ENCODE peak calls at places on chromosomes 2 and 18, in seven cellular contexts. One of them, this sample, is unnamed.
A peak's percentile ranks its signal among the peaks of the same experiment; 100 is the strongest.

GRCh38 chr2:19733951-19734425 is 167.8 kb downstream of the TTC32 start:
- DNase-seq in naive thymus-derived CD4-positive, alpha-beta T cell: no peak
- DNase-seq in upper lobe of right lung: no peak
- DNase-seq in K562: no peak
- DNase-seq in H9: no peak
- DNase-seq in spleen: no peak
- DNase-seq in aorta: no peak
- DNase-seq in this sample: no peak

GRCh38 chr2:6772366-6772710 is 93.4 kb downstream of the CMPK2 start:
- DNase-seq in upper lobe of right lung: no peak
- DNase-seq in naive thymus-derived CD4-positive, alpha-beta T cell: no peak
- DNase-seq in H9: peak; percentile 73
- DNase-seq in aorta: no peak
- DNase-seq in K562: no peak
- DNase-seq in spleen: no peak
- DNase-seq in this sample: no peak

GRCh38 chr2:120661551-120661950 is 74.1 kb upstream of the GLI2 start:
- DNase-seq in H9: peak; percentile 94
- DNase-seq in spleen: no peak
- DNase-seq in naive thymus-derived CD4-positive, alpha-beta T cell: no peak
- DNase-seq in upper lobe of right lung: no peak
- DNase-seq in K562: no peak
- DNase-seq in aorta: no peak
- DNase-seq in this sample: peak; percentile 75

GRCh38 chr2:32128636-32129035 is 37.0 kb upstream of the SLC30A6 start:
- DNase-seq in upper lobe of right lung: no peak
- DNase-seq in aorta: no peak
- DNase-seq in naive thymus-derived CD4-positive, alpha-beta T cell: no peak
- DNase-seq in H9: no peak
- DNase-seq in K562: no peak
- DNase-seq in spleen: no peak
- DNase-seq in this sample: no peak

GRCh38 chr2:188937228-188938220 is 36.6 kb upstream of the COL3A1 start:
- DNase-seq in naive thymus-derived CD4-positive, alpha-beta T cell: no peak
- DNase-seq in aorta: no peak
- DNase-seq in upper lobe of right lung: no peak
- DNase-seq in spleen: no peak
- DNase-seq in H9: no peak
- DNase-seq in K562: no peak
- DNase-seq in this sample: no peak

GRCh38 chr18:8480506-8481328 is 128.5 kb upstream of the RAB12 start:
- DNase-seq in K562: no peak
- DNase-seq in H9: peak; percentile 61
- DNase-seq in naive thymus-derived CD4-positive, alpha-beta T cell: no peak
- DNase-seq in aorta: no peak
- DNase-seq in upper lobe of right lung: no peak
- DNase-seq in spleen: no peak
- DNase-seq in this sample: no peak

GRCh38 chr18:55869965-55870585 is 282.1 kb upstream of the TCF4 start:
- DNase-seq in upper lobe of right lung: no peak
- DNase-seq in K562: no peak
- DNase-seq in aorta: peak; percentile 50
- DNase-seq in spleen: no peak
- DNase-seq in H9: no peak
- DNase-seq in naive thymus-derived CD4-positive, alpha-beta T cell: no peak
- DNase-seq in this sample: peak; percentile 77

GRCh38 chr2:242031481-242032019 is 162.0 kb downstream of the RTP5 start:
- DNase-seq in naive thymus-derived CD4-positive, alpha-beta T cell: peak; percentile 80
- DNase-seq in H9: peak; percentile 15
- DNase-seq in aorta: peak; percentile 21
- DNase-seq in K562: no peak
- DNase-seq in spleen: peak; percentile 76
- DNase-seq in upper lobe of right lung: peak; percentile 43
- DNase-seq in this sample: peak; percentile 49

GRCh38 chr2:125456851-125457250 is 1199.1 kb upstream of the GYPC start:
- DNase-seq in H9: no peak
- DNase-seq in aorta: no peak
- DNase-seq in upper lobe of right lung: no peak
- DNase-seq in K562: no peak
- DNase-seq in naive thymus-derived CD4-positive, alpha-beta T cell: no peak
- DNase-seq in spleen: no peak
- DNase-seq in this sample: no peak

GRCh38 chr2:207239754-207240494 is 74.2 kb upstream of the KLF7 start:
- DNase-seq in aorta: no peak
- DNase-seq in spleen: no peak
- DNase-seq in K562: no peak
- DNase-seq in H9: no peak
- DNase-seq in upper lobe of right lung: no peak
- DNase-seq in naive thymus-derived CD4-positive, alpha-beta T cell: no peak
- DNase-seq in this sample: no peak

GRCh38 chr2:196783431-196784094 is 15.9 kb downstream of the GTF3C3 start:
- DNase-seq in K562: no peak
- DNase-seq in H9: no peak
- DNase-seq in upper lobe of right lung: no peak
- DNase-seq in naive thymus-derived CD4-positive, alpha-beta T cell: no peak
- DNase-seq in spleen: no peak
- DNase-seq in aorta: no peak
- DNase-seq in this sample: no peak

GRCh38 chr2:207337234-207338219 is 171.8 kb upstream of the KLF7 start:
- DNase-seq in upper lobe of right lung: no peak
- DNase-seq in aorta: no peak
- DNase-seq in K562: peak; percentile 25
- DNase-seq in naive thymus-derived CD4-positive, alpha-beta T cell: no peak
- DNase-seq in spleen: no peak
- DNase-seq in H9: no peak
- DNase-seq in this sample: no peak

GRCh38 chr2:72992734-72993102 is 75.4 kb downstream of the EMX1 start:
- DNase-seq in K562: no peak
- DNase-seq in H9: no peak
- DNase-seq in upper lobe of right lung: peak; percentile 57
- DNase-seq in naive thymus-derived CD4-positive, alpha-beta T cell: no peak
- DNase-seq in aorta: peak; percentile 18
- DNase-seq in spleen: peak; percentile 70
- DNase-seq in this sample: peak; percentile 34

GRCh38 chr2:216918088-216918680 is 58.3 kb upstream of the TNP1 start:
- DNase-seq in upper lobe of right lung: no peak
- DNase-seq in spleen: no peak
- DNase-seq in aorta: no peak
- DNase-seq in naive thymus-derived CD4-positive, alpha-beta T cell: no peak
- DNase-seq in H9: no peak
- DNase-seq in K562: no peak
- DNase-seq in this sample: no peak

GRCh38 chr2:226334981-226335720 is 464.5 kb downstream of the IRS1 start:
- DNase-seq in naive thymus-derived CD4-positive, alpha-beta T cell: no peak
- DNase-seq in aorta: no peak
- DNase-seq in upper lobe of right lung: no peak
- DNase-seq in H9: no peak
- DNase-seq in spleen: no peak
- DNase-seq in K562: no peak
- DNase-seq in this sample: no peak

GRCh38 chr2:62687644-62688043 is 17.9 kb upstream of the EHBP1 start:
- DNase-seq in upper lobe of right lung: no peak
- DNase-seq in H9: no peak
- DNase-seq in spleen: no peak
- DNase-seq in K562: no peak
- DNase-seq in aorta: no peak
- DNase-seq in naive thymus-derived CD4-positive, alpha-beta T cell: no peak
- DNase-seq in this sample: no peak

GRCh38 chr2:150280255-150280654 is 207.2 kb downstream of the RND3 start:
- DNase-seq in H9: no peak
- DNase-seq in K562: no peak
- DNase-seq in naive thymus-derived CD4-positive, alpha-beta T cell: no peak
- DNase-seq in upper lobe of right lung: no peak
- DNase-seq in aorta: no peak
- DNase-seq in spleen: no peak
- DNase-seq in this sample: peak; percentile 64

GRCh38 chr2:239533917-239534316 is 133.1 kb upstream of the HDAC4 start:
- DNase-seq in H9: no peak
- DNase-seq in K562: no peak
- DNase-seq in upper lobe of right lung: no peak
- DNase-seq in aorta: peak; percentile 64
- DNase-seq in naive thymus-derived CD4-positive, alpha-beta T cell: no peak
- DNase-seq in spleen: peak; percentile 53
- DNase-seq in this sample: no peak

GRCh38 chr2:45572979-45573378 is 38.1 kb downstream of the SRBD1 start:
- DNase-seq in upper lobe of right lung: no peak
- DNase-seq in H9: no peak
- DNase-seq in naive thymus-derived CD4-positive, alpha-beta T cell: no peak
- DNase-seq in aorta: no peak
- DNase-seq in spleen: no peak
- DNase-seq in K562: no peak
- DNase-seq in this sample: no peak

GRCh38 chr2:45567974-45568789 is 42.9 kb downstream of the SRBD1 start:
- DNase-seq in spleen: no peak
- DNase-seq in K562: no peak
- DNase-seq in aorta: no peak
- DNase-seq in upper lobe of right lung: no peak
- DNase-seq in H9: no peak
- DNase-seq in naive thymus-derived CD4-positive, alpha-beta T cell: peak; percentile 75
- DNase-seq in this sample: no peak

GRCh38 chr2:45568935-45569334 is 42.1 kb downstream of the SRBD1 start:
- DNase-seq in H9: no peak
- DNase-seq in aorta: no peak
- DNase-seq in upper lobe of right lung: no peak
- DNase-seq in naive thymus-derived CD4-positive, alpha-beta T cell: no peak
- DNase-seq in K562: no peak
- DNase-seq in spleen: no peak
- DNase-seq in this sample: no peak

GRCh38 chr2:45570671-45571334 is 40.3 kb downstream of the SRBD1 start:
- DNase-seq in H9: peak; percentile 29
- DNase-seq in naive thymus-derived CD4-positive, alpha-beta T cell: no peak
- DNase-seq in spleen: no peak
- DNase-seq in upper lobe of right lung: no peak
- DNase-seq in aorta: no peak
- DNase-seq in K562: no peak
- DNase-seq in this sample: no peak

GRCh38 chr2:45571940-45572339 is 39.1 kb downstream of the SRBD1 start:
- DNase-seq in spleen: no peak
- DNase-seq in upper lobe of right lung: no peak
- DNase-seq in H9: no peak
- DNase-seq in aorta: no peak
- DNase-seq in naive thymus-derived CD4-positive, alpha-beta T cell: no peak
- DNase-seq in K562: no peak
- DNase-seq in this sample: no peak
- H3K27ac ChIP-seq in spleen: no peak overlapping the region
- H3K27ac ChIP-seq in upper lobe of right lung: no peak overlapping the region
- H3K27ac ChIP-seq in H9: no peak overlapping the region
- H3K27ac ChIP-seq in aorta: no peak overlapping the region
- H3K27ac ChIP-seq in naive thymus-derived CD4-positive, alpha-beta T cell: no peak overlapping the region
- H3K27ac ChIP-seq in K562: no peak overlapping the region
- H3K27ac ChIP-seq in this sample: no peak overlapping the region

GRCh38 chr2:66897181-66897580 is 462.3 kb downstream of the MEIS1 start:
- DNase-seq in upper lobe of right lung: no peak
- DNase-seq in spleen: no peak
- DNase-seq in aorta: no peak
- DNase-seq in naive thymus-derived CD4-positive, alpha-beta T cell: no peak
- DNase-seq in H9: no peak
- DNase-seq in K562: no peak
- DNase-seq in this sample: no peak

GRCh38 chr2:66899648-66900047 is 464.7 kb downstream of the MEIS1 start:
- DNase-seq in H9: no peak
- DNase-seq in K562: no peak
- DNase-seq in upper lobe of right lung: no peak
- DNase-seq in naive thymus-derived CD4-positive, alpha-beta T cell: no peak
- DNase-seq in aorta: no peak
- DNase-seq in spleen: no peak
- DNase-seq in this sample: no peak

GRCh38 chr2:66897676-66898280 is 462.9 kb downstream of the MEIS1 start:
- DNase-seq in H9: no peak
- DNase-seq in aorta: no peak
- DNase-seq in naive thymus-derived CD4-positive, alpha-beta T cell: no peak
- DNase-seq in K562: no peak
- DNase-seq in upper lobe of right lung: no peak
- DNase-seq in spleen: no peak
- DNase-seq in this sample: no peak

GRCh38 chr2:66901344-66901743 is 466.4 kb downstream of the MEIS1 start:
- DNase-seq in naive thymus-derived CD4-positive, alpha-beta T cell: no peak
- DNase-seq in aorta: no peak
- DNase-seq in H9: no peak
- DNase-seq in spleen: no peak
- DNase-seq in K562: no peak
- DNase-seq in upper lobe of right lung: no peak
- DNase-seq in this sample: no peak

GRCh38 chr2:66899109-66899508 is 464.2 kb downstream of the MEIS1 start:
- DNase-seq in naive thymus-derived CD4-positive, alpha-beta T cell: no peak
- DNase-seq in upper lobe of right lung: no peak
- DNase-seq in aorta: no peak
- DNase-seq in K562: no peak
- DNase-seq in spleen: no peak
- DNase-seq in H9: no peak
- DNase-seq in this sample: no peak
- H3K9me3 ChIP-seq in naive thymus-derived CD4-positive, alpha-beta T cell: no peaks in the 10 kb centered on the region
- H3K9me3 ChIP-seq in upper lobe of right lung: no peaks in the 10 kb centered on the region
- H3K9me3 ChIP-seq in aorta: no peaks in the 10 kb centered on the region
- H3K9me3 ChIP-seq in K562: no peaks in the 10 kb centered on the region
- H3K9me3 ChIP-seq in spleen: no peaks in the 10 kb centered on the region
- H3K9me3 ChIP-seq in H9: no peaks in the 10 kb centered on the region
- H3K9me3 ChIP-seq in this sample: no peaks in the 10 kb centered on the region

GRCh38 chr2:129901754-129902415 is 77.6 kb upstream of the RAB6C start:
- DNase-seq in H9: peak; percentile 10
- DNase-seq in upper lobe of right lung: peak; percentile 51
- DNase-seq in naive thymus-derived CD4-positive, alpha-beta T cell: no peak
- DNase-seq in K562: no peak
- DNase-seq in spleen: no peak
- DNase-seq in aorta: no peak
- DNase-seq in this sample: peak; percentile 42

GRCh38 chr2:129902731-129903585 is 76.5 kb upstream of the RAB6C start:
- DNase-seq in naive thymus-derived CD4-positive, alpha-beta T cell: no peak
- DNase-seq in H9: no peak
- DNase-seq in upper lobe of right lung: peak; percentile 39
- DNase-seq in K562: no peak
- DNase-seq in spleen: no peak
- DNase-seq in aorta: no peak
- DNase-seq in this sample: peak; percentile 52

GRCh38 chr2:129905664-129906081 is 73.8 kb upstream of the RAB6C start:
- DNase-seq in naive thymus-derived CD4-positive, alpha-beta T cell: no peak
- DNase-seq in spleen: no peak
- DNase-seq in H9: peak; percentile 17
- DNase-seq in K562: no peak
- DNase-seq in aorta: no peak
- DNase-seq in upper lobe of right lung: peak; percentile 28
- DNase-seq in this sample: no peak

GRCh38 chr2:129904532-129905446 is 74.7 kb upstream of the RAB6C start:
- DNase-seq in K562: no peak
- DNase-seq in naive thymus-derived CD4-positive, alpha-beta T cell: no peak
- DNase-seq in aorta: no peak
- DNase-seq in H9: peak; percentile 13
- DNase-seq in upper lobe of right lung: peak; percentile 43
- DNase-seq in spleen: no peak
- DNase-seq in this sample: no peak

GRCh38 chr2:129903586-129904425 is 75.7 kb upstream of the RAB6C start:
- DNase-seq in H9: peak; percentile 88
- DNase-seq in naive thymus-derived CD4-positive, alpha-beta T cell: no peak
- DNase-seq in spleen: no peak
- DNase-seq in upper lobe of right lung: peak; percentile 51
- DNase-seq in aorta: no peak
- DNase-seq in K562: no peak
- DNase-seq in this sample: peak; percentile 52
- H3K27ac ChIP-seq in H9: no peak overlapping the region
- H3K27ac ChIP-seq in naive thymus-derived CD4-positive, alpha-beta T cell: no peak overlapping the region
- H3K27ac ChIP-seq in spleen: no peak overlapping the region
- H3K27ac ChIP-seq in upper lobe of right lung: no peak overlapping the region
- H3K27ac ChIP-seq in aorta: no peak overlapping the region
- H3K27ac ChIP-seq in K562: no peak overlapping the region
- H3K27ac ChIP-seq in this sample: no peak overlapping the region

GRCh38 chr2:148258124-148258523 is 237.2 kb downstream of the MBD5 start:
- DNase-seq in naive thymus-derived CD4-positive, alpha-beta T cell: no peak
- DNase-seq in upper lobe of right lung: no peak
- DNase-seq in K562: no peak
- DNase-seq in aorta: no peak
- DNase-seq in H9: no peak
- DNase-seq in spleen: no peak
- DNase-seq in this sample: no peak
- H3K9me3 ChIP-seq in naive thymus-derived CD4-positive, alpha-beta T cell: no peaks in the 10 kb centered on the region
- H3K9me3 ChIP-seq in upper lobe of right lung: no peaks in the 10 kb centered on the region
- H3K9me3 ChIP-seq in K562: peaks cover 6% of the 10 kb centered on the region
- H3K9me3 ChIP-seq in aorta: no peaks in the 10 kb centered on the region
- H3K9me3 ChIP-seq in H9: peaks cover 20% of the 10 kb centered on the region
- H3K9me3 ChIP-seq in spleen: peaks cover 24% of the 10 kb centered on the region
- H3K9me3 ChIP-seq in this sample: no peaks in the 10 kb centered on the region